ENCODE peak calls at places on chromosomes 13 and 19, in nine cellular contexts. B is AG10803; Y is fibroblast of pulmonary artery; R is astrocyte; U is CD4-positive, alpha-beta T cell; L is bronchial epithelial cell; G is WTC11; Z is heart left ventricle; K is CD8-positive, alpha-beta T cell. M is an unnamed sample.

GRCh38 chr13:24682353-24682752 is 2.1 kb downstream of the ATP12A start:
- DNase-seq in B (no peak), Z (no peak), R (no peak), G (no peak), L (no peak), U (no peak), Y (no peak), K (no peak), M (no peak)

GRCh38 chr13:38496956-38497355 is 147.3 kb downstream of the UFM1 start:
- DNase-seq in R (no peak), L (no peak), B (no peak), G (no peak), Y (peak; percentile 7), Z (no peak), U (no peak), K (no peak), M (no peak)

GRCh38 chr13:37741536-37741935 is 128.0 kb downstream of the TRPC4 start:
- DNase-seq in R (no peak), Y (no peak), L (peak; percentile 37), K (no peak), Z (no peak), G (no peak), B (peak; percentile 23), U (no peak), M (no peak)

GRCh38 chr13:93328943-93329342 is 102.3 kb downstream of the GPC6 start:
- DNase-seq in U (no peak), R (no peak), K (no peak), G (no peak), B (no peak), L (no peak), Y (no peak), Z (no peak), M (no peak)

GRCh38 chr19:1475751-1476437 is 3.1 kb downstream of the C19orf25 start:
- DNase-seq in Y (no peak), G (no peak), R (no peak), K (no peak), L (no peak), B (no peak), U (no peak), Z (no peak), M (no peak)

GRCh38 chr19:15995536-15995935 is 46.7 kb downstream of the OR10H4 start:
- DNase-seq in R (no peak), Y (no peak), Z (no peak), B (no peak), U (no peak), G (no peak), K (no peak), L (no peak), M (no peak)

GRCh38 chr13:25538276-25538675 is 166.5 kb downstream of the ATP8A2 start:
- DNase-seq in L (no peak), R (no peak), B (no peak), Z (no peak), Y (no peak), K (no peak), U (no peak), G (no peak), M (no peak)

GRCh38 chr19:15577184-15577771 is 37.7 kb upstream of the CYP4F8 start:
- DNase-seq in K (no peak), B (no peak), Z (peak; percentile 9), Y (no peak), U (no peak), R (no peak), G (no peak), L (no peak), M (no peak)

GRCh38 chr19:50909240-50910070 is 1.7 kb downstream of the KLK4 start:
- DNase-seq in Z (no peak), B (no peak), Y (peak; percentile 13), G (peak; percentile 100), K (no peak), R (no peak), L (peak; percentile 46), U (no peak), M (peak; percentile 86)

GRCh38 chr13:37656247-37656940 is 57.8 kb upstream of the POSTN start:
- DNase-seq in Y (peak; percentile 95), U (no peak), K (no peak), B (peak; percentile 95), Z (no peak), G (no peak), R (peak; percentile 99), L (peak; percentile 98), M (no peak)

GRCh38 chr13:104431895-104432294 is 1365.7 kb upstream of the SLC10A2 start:
- DNase-seq in L (no peak), K (no peak), R (no peak), Z (no peak), U (no peak), Y (no peak), G (no peak), B (no peak), M (no peak)
- TF ChIP-seq CTCF in L (no peak), K (no peak), R (no peak), Z (no peak), U (no peak), Y (no peak), G (no peak), B (no peak), M (no peak)

GRCh38 chr13:96817336-96817941 is 176.8 kb downstream of the OXGR1 start:
- DNase-seq in Y (peak; percentile 52), B (peak; percentile 5), K (no peak), L (peak; percentile 25), Z (no peak), G (no peak), U (no peak), R (no peak), M (no peak)
- TF ChIP-seq CTCF in Y (peak; percentile 57), B (peak; percentile 58), K (no peak), L (peak; percentile 36), Z (peak; percentile 35), G (peak; percentile 46), U (no peak), R (peak; percentile 47), M (no peak)

GRCh38 chr19:10551698-10552301 is 8.1 kb downstream of the ATG4D start:
- DNase-seq in R (no peak), G (peak; percentile 41), B (peak; percentile 41), Y (peak; percentile 49), U (no peak), L (peak; percentile 62), K (no peak), Z (no peak), M (peak; percentile 34)
- TF ChIP-seq CTCF in R (no peak), G (no peak), B (peak; percentile 34), Y (peak; percentile 20), U (no peak), L (peak; percentile 51), K (no peak), Z (no peak), M (no peak)

GRCh38 chr19:18519962-18520847 is 1.7 kb downstream of the ELL start:
- DNase-seq in U (peak; percentile 38), K (no peak), B (peak; percentile 80), Y (peak; percentile 83), Z (peak; percentile 60), L (peak; percentile 79), G (peak; percentile 67), R (peak; percentile 82), M (peak; percentile 74)

GRCh38 chr19:18523841-18524240 is 2.0 kb upstream of the ELL start:
- DNase-seq in G (peak; percentile 40), B (no peak), Y (no peak), R (no peak), U (no peak), L (no peak), Z (no peak), K (no peak), M (no peak)

GRCh38 chr19:18520848-18521691 is 800 bp downstream of the ELL start:
- DNase-seq in R (no peak), L (peak; percentile 4), B (no peak), K (no peak), U (no peak), Z (peak; percentile 41), Y (no peak), G (peak; percentile 42), M (peak; percentile 46)

GRCh38 chr19:18522124-18522861 is 423 bp upstream of the ELL start:
- DNase-seq in Z (peak; percentile 100), B (peak; percentile 100), K (peak; percentile 100), Y (peak; percentile 100), L (peak; percentile 98), R (peak; percentile 99), G (peak; percentile 100), U (peak; percentile 100), M (peak; percentile 97)

DNA sequence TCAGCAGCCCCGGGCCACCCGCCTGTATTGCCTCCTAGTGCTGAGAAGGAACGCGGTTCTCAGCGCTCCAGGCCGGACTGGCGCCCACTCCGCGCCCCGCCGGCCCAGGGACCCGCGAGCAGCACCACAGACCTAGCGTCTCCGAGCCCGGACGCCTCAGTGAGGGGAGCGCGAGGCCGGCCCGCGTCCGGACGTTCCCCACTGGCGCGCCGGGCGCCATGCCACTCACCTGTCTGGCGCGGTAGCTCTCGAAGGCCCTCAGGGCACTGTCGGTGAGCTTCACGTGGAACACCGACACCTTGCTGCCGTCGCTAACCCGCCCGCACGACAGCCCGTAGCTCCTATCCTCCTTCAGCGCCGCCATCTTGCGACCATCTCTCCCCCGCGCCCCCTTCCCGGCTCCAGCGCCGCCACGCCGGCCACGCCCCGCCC is at the start of gene ELL:
- DNase-seq in B (no peak), G (no peak), K (no peak), Z (no peak), L (no peak), U (no peak), R (no peak), Y (no peak), M (no peak)
- TF ChIP-seq CTCF in B (no peak), G (no peak), K (no peak), Z (no peak), L (no peak), U (no peak), R (no peak), Y (no peak), M (no peak)

DNA sequence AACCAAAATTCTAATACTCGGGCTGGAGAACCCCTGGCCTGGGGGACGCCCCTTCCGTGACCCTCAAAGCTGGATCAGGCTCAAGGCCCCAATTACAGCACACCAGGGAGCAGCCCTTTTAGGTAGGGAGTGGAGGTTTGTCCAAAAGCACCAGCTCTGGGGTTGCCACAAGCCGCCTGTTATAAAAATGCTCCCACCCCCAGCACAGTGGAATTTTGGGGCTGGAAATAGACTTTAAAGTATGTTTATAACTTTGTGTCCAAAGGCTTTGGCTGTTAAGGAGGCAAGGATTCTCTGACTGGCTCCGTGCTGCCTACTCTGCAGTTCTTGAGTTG is 564 bp upstream of the GMIP start:
- DNase-seq in B (no peak), R (no peak), G (no peak), K (no peak), L (no peak), U (no peak), Y (no peak), Z (no peak), M (no peak)
- TF ChIP-seq CTCF in B (no peak), R (no peak), G (peak; percentile 15), K (peak; percentile 33), L (no peak), U (peak; percentile 15), Y (no peak), Z (peak; percentile 33), M (no peak)

M was measured in GM20000.